ENCODE peak calls at places on chromosomes 5 and 9, in five cellular contexts. One of them, this sample, is unnamed.
A peak's percentile ranks its signal among the peaks of the same experiment; 100 is the strongest.

GRCh38 chr5:160774646-160775313 is 77.2 kb downstream of the ATP10B start:
- DNase-seq in NCI-H510A treated with DMSO at 0.1 percent for 48 hours: no peak
- DNase-seq in GM06990: no peak
- DNase-seq in Peyer's patch: no peak
- DNase-seq in GM12878: no peak
- DNase-seq in this sample: no peak

GRCh38 chr9:137140151-137141012 is 1.4 kb downstream of the GRIN1 start:
- DNase-seq in NCI-H510A treated with DMSO at 0.1 percent for 48 hours: no peak
- DNase-seq in GM12878: no peak
- DNase-seq in GM06990: peak; percentile 6
- DNase-seq in Peyer's patch: no peak
- DNase-seq in this sample: no peak

GRCh38 chr9:127977877-127978647 is 2.7 kb downstream of the EEIG1 start:
- DNase-seq in GM06990: no peak
- DNase-seq in GM12878: no peak
- DNase-seq in NCI-H510A treated with DMSO at 0.1 percent for 48 hours: peak; percentile 30
- DNase-seq in Peyer's patch: peak; percentile 76
- DNase-seq in this sample: no peak

GRCh38 chr5:37839441-37840035 is 303 bp downstream of the GDNF start:
- DNase-seq in GM06990: peak; percentile 7
- DNase-seq in GM12878: no peak
- DNase-seq in Peyer's patch: no peak
- DNase-seq in NCI-H510A treated with DMSO at 0.1 percent for 48 hours: peak; percentile 54
- DNase-seq in this sample: no peak

GRCh38 chr9:77839459-77840140 is 191.5 kb upstream of the GNA14 start:
- DNase-seq in Peyer's patch: no peak
- DNase-seq in GM12878: no peak
- DNase-seq in GM06990: no peak
- DNase-seq in NCI-H510A treated with DMSO at 0.1 percent for 48 hours: no peak
- DNase-seq in this sample: no peak

GRCh38 chr5:176542135-176542595 is 5.0 kb upstream of the RNF44 start:
- DNase-seq in GM12878: no peak
- DNase-seq in Peyer's patch: peak; percentile 88
- DNase-seq in GM06990: peak; percentile 61
- DNase-seq in NCI-H510A treated with DMSO at 0.1 percent for 48 hours: no peak
- DNase-seq in this sample: no peak

GRCh38 chr9:76662476-76663281 is 101.6 kb upstream of the PCA3 start:
- DNase-seq in GM12878: no peak
- DNase-seq in NCI-H510A treated with DMSO at 0.1 percent for 48 hours: peak; percentile 66
- DNase-seq in GM06990: no peak
- DNase-seq in Peyer's patch: no peak
- DNase-seq in this sample: no peak

GRCh38 chr5:22521521-22521920 is 331.6 kb downstream of the CDH12 start:
- DNase-seq in GM12878: no peak
- DNase-seq in GM06990: no peak
- DNase-seq in NCI-H510A treated with DMSO at 0.1 percent for 48 hours: no peak
- DNase-seq in Peyer's patch: no peak
- DNase-seq in this sample: no peak

GRCh38 chr5:104998572-104998971 is 1436.0 kb upstream of the NUDT12 start:
- DNase-seq in NCI-H510A treated with DMSO at 0.1 percent for 48 hours: no peak
- DNase-seq in GM12878: no peak
- DNase-seq in Peyer's patch: no peak
- DNase-seq in GM06990: no peak
- DNase-seq in this sample: no peak

GRCh38 chr9:2199999-2200796 is 185.1 kb downstream of the SMARCA2 start:
- DNase-seq in Peyer's patch: no peak
- DNase-seq in NCI-H510A treated with DMSO at 0.1 percent for 48 hours: no peak
- DNase-seq in GM06990: no peak
- DNase-seq in GM12878: no peak
- DNase-seq in this sample: no peak

GRCh38 chr5:103669615-103670014 is 107.0 kb upstream of the NUDT12 start:
- DNase-seq in Peyer's patch: no peak
- DNase-seq in NCI-H510A treated with DMSO at 0.1 percent for 48 hours: peak; percentile 95
- DNase-seq in GM12878: no peak
- DNase-seq in GM06990: no peak
- DNase-seq in this sample: no peak

GRCh38 chr5:43409809-43410271 is 2.4 kb downstream of the CCL28 start:
- DNase-seq in GM06990: no peak
- DNase-seq in NCI-H510A treated with DMSO at 0.1 percent for 48 hours: peak; percentile 85
- DNase-seq in Peyer's patch: peak; percentile 77
- DNase-seq in GM12878: no peak
- DNase-seq in this sample: no peak